ENCODE peak calls at places on chromosomes 13 and 19, in four cellular contexts. G is adrenal gland, S is testis, C is cardiac muscle cell. Z is an unnamed sample. For H3K9me3, the result is how much of the 10 kb centered on the place peaks cover.

GRCh38 chr19:20247016-20247683 is 80.1 kb downstream of the ZNF486 start:
- DNase-seq in G (peak), S (peak), C (peak), Z (peak)

GRCh38 chr13:95087746-95088305 is 213.4 kb downstream of the ABCC4 start:
- DNase-seq in G (no peak), S (no peak), C (peak), Z (no peak)

GRCh38 chr19:38057954-38058690 is 151.1 kb downstream of the SIPA1L3 start:
- DNase-seq in G (no peak), S (no peak), C (no peak), Z (no peak)

GRCh38 chr13:95099541-95099940 is 201.7 kb downstream of the ABCC4 start:
- DNase-seq in G (no peak), S (no peak), C (peak), Z (no peak)

GRCh38 chr19:40982594-40983101 is 8.4 kb upstream of the CYP2B6 start:
- DNase-seq in G (no peak), S (no peak), C (peak), Z (no peak)

GRCh38 chr19:48683349-48683748 is 10.5 kb upstream of the NTN5 start:
- DNase-seq in G (peak), S (peak), C (peak), Z (no peak)

GRCh38 chr13:78999494-78999893 is 340.5 kb upstream of the OBI1 start:
- DNase-seq in G (no peak), S (no peak), C (no peak), Z (no peak)

GRCh38 chr19:54329476-54330165 is 9.3 kb downstream of the LILRA4 start:
- DNase-seq in G (no peak), S (no peak), C (no peak), Z (no peak)

GRCh38 chr13:40233731-40234195 is 432.7 kb downstream of the FOXO1 start:
- DNase-seq in G (peak), S (peak), C (no peak), Z (no peak)

GRCh38 chr13:74082741-74083160 is 51.5 kb downstream of the KLF12 start:
- DNase-seq in G (no peak), S (no peak), C (no peak), Z (no peak)

GRCh38 chr19:51691122-51692064 is 1.7 kb upstream of the SPACA6 start:
- DNase-seq in G (no peak), S (peak), C (peak), Z (no peak)

GRCh38 chr13:33606692-33607091 is 211.3 kb upstream of the RFC3 start:
- DNase-seq in G (no peak), S (no peak), C (peak), Z (no peak)

GRCh38 chr19:9362905-9363304 is at the start of gene ZNF177:
- DNase-seq in G (no peak), S (peak), C (peak), Z (no peak)

GRCh38 chr19:49911381-49912145 is 14.9 kb upstream of the IL4I1 start:
- DNase-seq in G (no peak), S (no peak), C (peak), Z (no peak)

GRCh38 chr13:40172149-40172591 is 494.3 kb downstream of the FOXO1 start:
- DNase-seq in G (no peak), S (no peak), C (no peak), Z (no peak)

GRCh38 chr19:1256646-1257474 is 8.5 kb downstream of the MIDN start:
- DNase-seq in G (no peak), S (no peak), C (no peak), Z (no peak)

GRCh38 chr19:1259206-1259872 is 9.8 kb upstream of the CIRBP start:
- DNase-seq in G (peak), S (no peak), C (peak), Z (peak)

GRCh38 chr19:1258161-1258492 is 9.7 kb downstream of the MIDN start:
- DNase-seq in G (no peak), S (no peak), C (no peak), Z (no peak)

GRCh38 chr19:1258707-1259205 is 10.4 kb downstream of the MIDN start:
- DNase-seq in G (no peak), S (no peak), C (no peak), Z (no peak)

GRCh38 chr19:1257475-1258160 is 9.2 kb downstream of the MIDN start:
- DNase-seq in G (no peak), S (no peak), C (no peak), Z (no peak)
- H3K27ac ChIP-seq in G (peak), S (peak), C (peak), Z (peak)

GRCh38 chr19:42697884-42698283 is 42.4 kb downstream of the PSG3 start:
- DNase-seq in G (no peak), S (peak), C (no peak), Z (no peak)
- H3K9me3 ChIP-seq in G (under half), S (under half), C (under half), Z (under half)

GRCh38 chr19:56145698-56146097 is 4.6 kb downstream of the ZNF444 start:
- DNase-seq in G (no peak), S (no peak), C (no peak), Z (no peak)

GRCh38 chr19:56146904-56147303 is 5.8 kb downstream of the ZNF444 start:
- DNase-seq in G (no peak), S (peak), C (no peak), Z (no peak)

GRCh38 chr19:56149656-56150038 is 8.6 kb downstream of the ZNF444 start:
- DNase-seq in G (no peak), S (no peak), C (no peak), Z (no peak)

GRCh38 chr19:56148096-56148495 is 7.0 kb downstream of the ZNF444 start:
- DNase-seq in G (no peak), S (no peak), C (no peak), Z (no peak)

GRCh38 chr19:56147307-56147706 is 6.2 kb downstream of the ZNF444 start:
- DNase-seq in G (no peak), S (peak), C (no peak), Z (no peak)
- H3K27ac ChIP-seq in G (peak), S (peak), C (no peak), Z (no peak)

GRCh38 chr13:42780044-42780443 is 1.3 kb upstream of the FAM216B start:
- DNase-seq in G (no peak), S (no peak), C (no peak), Z (no peak)

GRCh38 chr13:42781362-42781761 is at the start of gene FAM216B:
- DNase-seq in G (no peak), S (no peak), C (peak), Z (no peak)

GRCh38 chr13:42777476-42777875 is 3.9 kb upstream of the FAM216B start:
- DNase-seq in G (no peak), S (no peak), C (no peak), Z (no peak)
- H3K9me3 ChIP-seq in G (under half), S (under half), C (under half), Z (under half)

DNA sequence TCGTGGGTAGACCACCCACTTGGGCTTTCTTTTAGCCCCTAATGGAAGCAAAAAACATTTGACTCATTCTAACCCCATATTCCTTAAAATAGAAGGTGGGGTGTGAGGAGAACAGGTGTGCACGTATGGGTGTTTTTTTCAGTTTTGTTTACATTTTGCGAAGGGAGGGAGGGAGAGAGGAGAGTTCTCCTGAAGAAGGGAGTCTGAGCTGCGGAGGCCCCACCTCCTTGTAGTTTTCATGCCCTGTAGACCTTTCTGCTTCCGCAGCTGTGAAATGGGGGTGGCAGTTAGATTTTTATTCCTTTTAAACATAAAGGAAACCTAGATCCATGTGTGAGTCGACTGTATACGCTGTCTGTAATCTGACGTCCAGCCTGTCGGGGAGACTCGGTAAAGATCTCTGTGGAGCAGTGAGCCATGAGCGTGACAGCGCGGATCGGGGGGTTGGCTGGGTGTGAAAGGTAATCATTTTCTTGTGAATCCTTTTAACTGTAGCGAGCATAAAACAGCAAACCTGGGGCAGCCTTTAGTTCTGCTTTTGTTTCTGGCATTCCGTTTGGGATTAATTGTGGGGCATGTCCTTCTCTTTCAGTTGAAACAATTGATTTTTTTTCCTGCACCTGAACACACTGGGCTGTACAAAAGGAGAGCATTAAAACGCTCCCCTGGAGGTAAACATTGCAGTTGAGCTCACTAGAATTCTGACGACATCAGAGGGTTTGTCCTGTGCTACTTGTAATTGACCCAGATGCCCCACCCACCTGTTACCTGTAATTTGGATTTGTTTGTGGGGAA is 2.3 kb downstream of the UPF1 start:
- DNase-seq in G (no peak), S (no peak), C (no peak), Z (no peak)
- H3K27ac ChIP-seq in G (no peak), S (no peak), C (no peak), Z (no peak)

DNA sequence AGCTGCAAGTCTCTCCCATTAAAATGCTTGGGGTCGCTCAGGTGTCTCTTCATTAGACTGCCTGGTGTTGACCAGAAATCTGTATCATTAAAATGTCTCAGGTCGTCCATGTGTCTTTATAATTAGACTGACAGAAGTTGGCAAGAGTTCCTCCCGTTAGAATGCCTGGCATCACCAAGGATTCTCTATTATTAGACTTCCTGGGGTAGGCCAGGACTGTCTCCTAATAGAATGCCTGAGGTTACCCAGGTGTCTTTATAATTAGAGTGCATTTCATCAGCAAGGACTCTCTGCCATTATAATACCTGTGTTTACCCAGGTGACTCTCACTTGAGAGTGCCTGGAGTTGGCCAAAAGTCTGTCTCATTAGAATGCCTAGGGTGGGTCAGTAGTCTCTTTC is 1537.2 kb downstream of the UQCRFS1 start:
- DNase-seq in G (no peak), S (no peak), C (no peak), Z (no peak)
- H3K9me3 ChIP-seq in G (under half), S (under half), C (under half), Z (under half)

Z was measured in CD4-positive, alpha-beta T cell.